ENCODE peak calls at places on chromosome 1, in four cellular contexts. M, R, Z and Q are unnamed samples.

GRCh38 chr1:161166669-161167548 is 683 bp downstream of the PPOX start:
- DNase-seq in M (no peak), R (peak; percentile 19), Z (no peak), Q (no peak)

GRCh38 chr1:64932962-64933295 is 33.4 kb downstream of the JAK1 start:
- DNase-seq in Z (no peak), M (no peak), R (no peak), Q (no peak)

GRCh38 chr1:161440312-161440894 is 64.9 kb upstream of the FCGR2A start:
- DNase-seq in M (no peak), Z (peak; percentile 34), R (no peak), Q (peak; percentile 24)

GRCh38 chr1:100627018-100627716 is 89.2 kb downstream of the GPR88 start:
- DNase-seq in R (no peak), Z (no peak), M (peak; percentile 36), Q (no peak)

GRCh38 chr1:66372522-66373071 is 161.4 kb upstream of the SGIP1 start:
- DNase-seq in Z (no peak), M (no peak), R (no peak), Q (no peak)

GRCh38 chr1:8939362-8939995 is 6.2 kb upstream of the CA6 start:
- DNase-seq in M (no peak), Z (no peak), R (no peak), Q (no peak)

GRCh38 chr1:48061162-48062136 is 64.3 kb upstream of the TRABD2B start:
- DNase-seq in M (no peak), R (peak; percentile 82), Z (no peak), Q (no peak)

GRCh38 chr1:74693473-74693872 is 19.9 kb upstream of the ERICH3 start:
- DNase-seq in M (no peak), R (no peak), Z (no peak), Q (no peak)

GRCh38 chr1:160284220-160284781 is 632 bp downstream of the PEX19 start:
- DNase-seq in M (peak; percentile 1), R (peak; percentile 13), Z (no peak), Q (no peak)

GRCh38 chr1:203597386-203598040 is 29.1 kb upstream of the ATP2B4 start:
- DNase-seq in R (no peak), M (no peak), Z (no peak), Q (no peak)

GRCh38 chr1:201024251-201024998 is 911 bp upstream of the KIF21B start:
- DNase-seq in M (no peak), R (no peak), Z (no peak), Q (no peak)

GRCh38 chr1:227793948-227794812 is 21.3 kb upstream of the PRSS38 start:
- DNase-seq in R (no peak), M (no peak), Z (no peak), Q (no peak)

GRCh38 chr1:6785318-6785712 is at the start of gene CAMTA1:
- DNase-seq in R (no peak), Z (no peak), M (no peak), Q (no peak)

GRCh38 chr1:33903210-33903589 is 39.3 kb downstream of the HMGB4 start:
- DNase-seq in Z (no peak), M (no peak), R (no peak), Q (no peak)

GRCh38 chr1:52880226-52880625 is 37.7 kb downstream of the ZYG11A start:
- DNase-seq in Z (no peak), M (no peak), R (no peak), Q (no peak)

GRCh38 chr1:219812491-219813221 is 115.7 kb downstream of the SLC30A10 start:
- DNase-seq in M (no peak), R (peak; percentile 84), Z (no peak), Q (no peak)